ENCODE peak calls at places on chromosomes 7 and 10, in ten cellular contexts. K, Y, F, G, B, W, H, M, R and N are unnamed samples.

GRCh38 chr7:129367700-129368388 is 66.4 kb upstream of the STRIP2 start:
- DNase-seq in K (peak; percentile 41), Y (peak; percentile 75), W (peak; percentile 61), H (peak; percentile 74), G (peak; percentile 82), B (peak; percentile 41), F (peak; percentile 63), R (peak; percentile 86), M (peak; percentile 65), N (peak; percentile 54)

GRCh38 chr10:44853796-44854195 is 57.3 kb upstream of the TMEM72 start:
- DNase-seq in F (no peak), W (no peak), G (no peak), H (no peak), Y (no peak), K (no peak), B (no peak), M (no peak), R (no peak), N (no peak)

GRCh38 chr10:93481213-93481930 is 762 bp downstream of the MYOF start:
- DNase-seq in M (no peak), R (no peak), Y (no peak), H (peak; percentile 38), B (no peak), W (no peak), K (no peak), G (peak; percentile 44), F (no peak), N (no peak)

GRCh38 chr10:18514537-18514936 is 136.8 kb downstream of the NSUN6 start:
- DNase-seq in B (no peak), R (no peak), M (no peak), G (no peak), K (no peak), H (no peak), W (no peak), F (no peak), Y (no peak), N (no peak)

GRCh38 chr7:120273476-120273975 is 551 bp downstream of the KCND2 start:
- DNase-seq in F (no peak), R (peak; percentile 76), B (peak; percentile 61), M (no peak), K (no peak), G (peak; percentile 43), W (no peak), Y (peak; percentile 38), H (peak; percentile 0), N (no peak)

GRCh38 chr7:98280791-98281756 is at the start of gene BRI3:
- DNase-seq in F (peak; percentile 91), Y (peak; percentile 91), H (peak; percentile 90), R (peak; percentile 97), M (peak; percentile 68), W (peak; percentile 90), K (peak; percentile 45), G (peak; percentile 94), B (peak; percentile 98), N (peak; percentile 93)

GRCh38 chr10:60627778-60628773 is 150.2 kb upstream of the CDK1 start:
- DNase-seq in M (no peak), H (no peak), K (no peak), F (no peak), B (no peak), G (no peak), R (no peak), Y (no peak), W (no peak), N (no peak)

GRCh38 chr10:31603245-31604087 is 284.4 kb downstream of the ZEB1 start:
- DNase-seq in M (peak; percentile 96), G (peak; percentile 93), W (peak; percentile 98), H (peak; percentile 98), K (peak; percentile 85), F (peak; percentile 96), B (peak; percentile 95), R (peak; percentile 99), Y (peak; percentile 92), N (peak; percentile 35)

GRCh38 chr7:44889096-44889775 is 3.9 kb upstream of the PURB start:
- DNase-seq in B (no peak), G (no peak), F (no peak), Y (no peak), R (no peak), M (no peak), W (no peak), H (no peak), K (no peak), N (no peak)

GRCh38 chr10:126255313-126255712 is 133.0 kb downstream of the ADAM12 start:
- DNase-seq in B (no peak), R (no peak), Y (no peak), K (no peak), M (no peak), F (no peak), H (no peak), W (no peak), G (no peak), N (no peak)

GRCh38 chr10:93463723-93464511 is 18.2 kb downstream of the MYOF start:
- DNase-seq in F (no peak), K (peak; percentile 56), Y (no peak), H (peak; percentile 59), G (peak; percentile 88), W (peak; percentile 50), B (no peak), R (no peak), M (peak; percentile 84), N (no peak)

GRCh38 chr7:48617988-48618387 is 306.4 kb upstream of the CDC14C start:
- DNase-seq in G (no peak), K (no peak), R (no peak), Y (no peak), W (no peak), H (no peak), M (no peak), F (no peak), B (no peak), N (no peak)

GRCh38 chr10:62924344-62924748 is 108.2 kb upstream of the EGR2 start:
- DNase-seq in F (no peak), W (no peak), K (no peak), G (no peak), B (no peak), M (no peak), R (peak; percentile 61), H (no peak), Y (no peak), N (no peak)

GRCh38 chr10:5538446-5538845 is 13.7 kb downstream of the CALML3 start:
- DNase-seq in H (peak; percentile 74), Y (no peak), B (no peak), W (peak; percentile 94), K (peak; percentile 60), R (no peak), G (peak; percentile 48), F (no peak), M (no peak), N (no peak)

GRCh38 chr7:75921479-75921878 is 6.5 kb downstream of the POR start:
- DNase-seq in H (no peak), B (no peak), G (no peak), R (no peak), W (no peak), F (no peak), Y (no peak), M (no peak), K (no peak), N (no peak)

GRCh38 chr7:137937202-137937560 is 64.7 kb downstream of the CREB3L2 start:
- DNase-seq in M (no peak), R (no peak), G (no peak), F (no peak), W (no peak), H (no peak), B (no peak), Y (no peak), K (peak; percentile 55), N (no peak)

GRCh38 chr7:28761485-28761884 is 196.6 kb downstream of the TRIL start:
- DNase-seq in R (no peak), W (no peak), Y (no peak), G (peak; percentile 45), K (no peak), B (no peak), M (no peak), F (no peak), H (no peak), N (no peak)